ENCODE peak calls at places on chromosomes 12 and 14, in five cellular contexts. E, M, J, U and P are unnamed samples.

GRCh38 chr12:42760550-42760949 is 171.0 kb upstream of the PRICKLE1 start:
- DNase-seq in E (no peak), M (no peak), J (no peak), U (no peak), P (no peak)

GRCh38 chr12:104538056-104538455 is 81.3 kb downstream of the CHST11 start:
- DNase-seq in E (no peak), M (no peak), J (no peak), U (no peak), P (no peak)

GRCh38 chr12:50387972-50388478 is 8.4 kb downstream of the FAM186A start:
- DNase-seq in E (no peak), M (no peak), J (no peak), U (no peak), P (no peak)

GRCh38 chr14:102235275-102235897 is 69.6 kb downstream of the MOK start:
- DNase-seq in E (peak; percentile 13), M (peak; percentile 10), J (peak; percentile 68), U (peak; percentile 45), P (peak; percentile 81)

GRCh38 chr12:49882248-49882850 is 21.4 kb downstream of the FAIM2 start:
- DNase-seq in E (no peak), M (no peak), J (no peak), U (no peak), P (no peak)

GRCh38 chr12:47686645-47687240 is 19.1 kb downstream of the RPAP3 start:
- DNase-seq in E (no peak), M (no peak), J (no peak), U (no peak), P (peak; percentile 25)

GRCh38 chr12:120678572-120678971 is 8.4 kb upstream of the MLEC start:
- DNase-seq in E (no peak), M (no peak), J (no peak), U (no peak), P (no peak)

GRCh38 chr12:104455594-104456416 is 943 bp upstream of the CHST11 start:
- DNase-seq in E (no peak), M (no peak), J (no peak), U (no peak), P (no peak)

GRCh38 chr14:36952702-36953101 is 219.7 kb downstream of the SLC25A21 start:
- DNase-seq in E (no peak), M (no peak), J (no peak), U (no peak), P (no peak)

GRCh38 chr12:54479421-54479820 is 6.0 kb upstream of the GTSF1 start:
- DNase-seq in E (no peak), M (no peak), J (no peak), U (no peak), P (no peak)

GRCh38 chr14:59305231-59305630 is 116.8 kb downstream of the DAAM1 start:
- DNase-seq in E (no peak), M (no peak), J (no peak), U (no peak), P (no peak)

GRCh38 chr12:121214171-121214777 is 4.3 kb downstream of the P2RX4 start:
- DNase-seq in E (no peak), M (peak; percentile 12), J (no peak), U (no peak), P (no peak)